ENCODE peak calls at places on chromosomes 13 and 19, in six cellular contexts. H is activated B cell treated with CpG ODN at 0.5 μM for 24 hours, D is body of pancreas, U is cardiac muscle cell, Q is GM13977, Y is AG10803. A is an unnamed sample.

GRCh38 chr13:99501952-99502310 is 659 bp downstream of the TM9SF2 start:
- DNase-seq in Y (peak), U (peak), D (peak), H (no peak), Q (no peak), A (no peak)

GRCh38 chr19:1168877-1169791 is 4.9 kb downstream of the SBNO2 start:
- DNase-seq in D (peak), Q (no peak), H (no peak), Y (peak), U (peak), A (no peak)

GRCh38 chr19:1057185-1057857 is 9.6 kb upstream of the ARHGAP45 start:
- DNase-seq in U (peak), Y (peak), Q (no peak), D (no peak), H (no peak), A (no peak)

GRCh38 chr19:42421101-42421500 is 6.1 kb downstream of the LIPE start:
- DNase-seq in Y (no peak), Q (no peak), D (peak), U (no peak), H (no peak), A (no peak)

GRCh38 chr19:43584484-43584883 is 8.9 kb downstream of the PINLYP start:
- DNase-seq in Q (no peak), H (no peak), D (no peak), Y (no peak), U (no peak), A (no peak)

GRCh38 chr13:100075700-100076587 is 12.9 kb upstream of the PCCA start:
- DNase-seq in U (no peak), H (no peak), Q (no peak), Y (no peak), D (no peak), A (no peak)

GRCh38 chr13:102724923-102725322 is 30.1 kb upstream of the METTL21C start:
- DNase-seq in U (peak), D (no peak), Y (peak), H (no peak), Q (no peak), A (no peak)

GRCh38 chr19:42253245-42254082 is 1.5 kb downstream of the ERF start:
- DNase-seq in D (peak), Q (peak), Y (peak), H (peak), U (peak), A (peak)

GRCh38 chr19:2461751-2462634 is 5.2 kb upstream of the LMNB2 start:
- DNase-seq in H (peak), Q (peak), D (peak), U (peak), Y (peak), A (peak)

GRCh38 chr13:89982406-89983085 is 1364.9 kb upstream of the MIR17HG start:
- DNase-seq in Y (peak), Q (no peak), U (peak), D (no peak), H (no peak), A (no peak)

GRCh38 chr13:83449666-83450395 is 432.4 kb downstream of the SLITRK1 start:
- DNase-seq in D (no peak), U (peak), H (no peak), Q (no peak), Y (peak), A (no peak)

GRCh38 chr13:51317262-51317661 is 22.2 kb upstream of the SERPINE3 start:
- DNase-seq in H (no peak), D (no peak), U (no peak), Q (no peak), Y (peak), A (no peak)

GRCh38 chr13:44109986-44110640 is 230.4 kb downstream of the LACC1 start:
- DNase-seq in H (no peak), U (no peak), Y (no peak), D (no peak), Q (no peak), A (no peak)

GRCh38 chr19:6092329-6093286 is 17.7 kb downstream of the RFX2 start:
- DNase-seq in U (peak), Y (peak), Q (no peak), D (peak), H (no peak), A (no peak)

GRCh38 chr13:99124695-99125334 is 75.8 kb upstream of the UBAC2 start:
- DNase-seq in Y (peak), D (no peak), Q (peak), H (no peak), U (peak), A (peak)

GRCh38 chr13:95676100-95676774 is 702 bp upstream of the DNAJC3 start:
- DNase-seq in H (no peak), D (peak), Y (peak), U (peak), Q (no peak), A (no peak)

GRCh38 chr13:80339578-80339840 is 1.4 kb downstream of the SPRY2 start:
- DNase-seq in H (no peak), Q (no peak), Y (no peak), U (no peak), D (no peak), A (no peak)

GRCh38 chr13:91045351-91046034 is 302.0 kb upstream of the MIR17HG start:
- DNase-seq in Q (peak), H (no peak), D (no peak), Y (no peak), U (peak), A (peak)

GRCh38 chr19:4910594-4911273 is 1.4 kb downstream of the UHRF1 start:
- DNase-seq in H (no peak), D (no peak), Q (no peak), U (peak), Y (peak), A (no peak)

GRCh38 chr13:102726430-102726829 is 31.6 kb upstream of the METTL21C start:
- DNase-seq in Q (no peak), Y (no peak), H (no peak), U (no peak), D (no peak), A (no peak)

GRCh38 chr13:97226788-97227627 is 4.9 kb downstream of the MBNL2 start:
- DNase-seq in Y (no peak), D (peak), H (no peak), Q (no peak), U (peak), A (peak)

GRCh38 chr13:51999525-51999924 is 11.7 kb downstream of the ATP7B start:
- DNase-seq in U (peak), Q (no peak), H (no peak), D (peak), Y (peak), A (no peak)

GRCh38 chr13:43289458-43290255 is 266.3 kb downstream of the DNAJC15 start:
- DNase-seq in Y (peak), Q (no peak), D (no peak), H (no peak), U (no peak), A (no peak)

GRCh38 chr13:111114362-111115050 is 604 bp upstream of the ARHGEF7 start:
- DNase-seq in D (peak), Y (peak), H (no peak), Q (peak), U (peak), A (peak)

GRCh38 chr13:33536639-33537425 is 251.3 kb upstream of the STARD13 start:
- DNase-seq in Y (peak), H (no peak), U (no peak), D (no peak), Q (no peak), A (no peak)

GRCh38 chr13:54934121-54934520 is 1905.5 kb downstream of the OLFM4 start:
- DNase-seq in D (no peak), H (no peak), Y (no peak), Q (no peak), U (no peak), A (no peak)

GRCh38 chr13:101698400-101698799 is 245.9 kb downstream of the ITGBL1 start:
- DNase-seq in U (no peak), H (no peak), Q (no peak), Y (peak), D (no peak), A (no peak)

GRCh38 chr19:40687525-40688016 is 2.9 kb downstream of the NUMBL start:
- DNase-seq in Q (no peak), U (peak), H (peak), Y (peak), D (peak), A (peak)

GRCh38 chr13:111506131-111506530 is 185.7 kb downstream of the TEX29 start:
- DNase-seq in D (no peak), U (no peak), Y (no peak), Q (no peak), H (no peak), A (no peak)

GRCh38 chr13:77891486-77891885 is 27.1 kb downstream of the EDNRB start:
- DNase-seq in Y (no peak), U (no peak), H (no peak), D (no peak), Q (no peak), A (no peak)

GRCh38 chr19:33472696-33473624 is 48.6 kb downstream of the PEPD start:
- DNase-seq in D (no peak), U (peak), H (no peak), Y (peak), Q (no peak), A (no peak)

GRCh38 chr13:102799544-102800144 is 725 bp downstream of the BIVM start:
- DNase-seq in D (peak), U (no peak), Q (peak), Y (peak), H (peak), A (peak)

GRCh38 chr13:39913928-39914327 is 258.5 kb downstream of the COG6 start:
- DNase-seq in H (no peak), U (peak), D (no peak), Q (no peak), Y (peak), A (no peak)

GRCh38 chr13:90205911-90206310 is 1141.6 kb upstream of the MIR17HG start:
- DNase-seq in Q (no peak), Y (no peak), U (no peak), H (no peak), D (no peak), A (no peak)

GRCh38 chr13:20721454-20722357 is 18.2 kb downstream of the IL17D start:
- DNase-seq in H (no peak), Q (no peak), D (peak), Y (peak), U (peak), A (no peak)

GRCh38 chr13:94431987-94432386 is 47.5 kb downstream of the DCT start:
- DNase-seq in D (no peak), Q (no peak), H (no peak), Y (no peak), U (no peak), A (no peak)

GRCh38 chr19:51712461-51713081 is 11.2 kb downstream of the HAS1 start:
- DNase-seq in D (peak), Q (peak), Y (peak), U (peak), H (no peak), A (no peak)

GRCh38 chr19:7373862-7374261 is 25.1 kb downstream of the ARHGEF18 start:
- DNase-seq in Y (no peak), Q (no peak), D (no peak), U (peak), H (no peak), A (no peak)

GRCh38 chr19:56066152-56067023 is 54.7 kb downstream of the ZNF787 start:
- DNase-seq in H (peak), Q (peak), Y (peak), D (peak), U (peak), A (peak)

GRCh38 chr19:56076413-56076998 is 44.6 kb downstream of the ZNF787 start:
- DNase-seq in D (peak), U (peak), Y (peak), H (peak), Q (peak), A (peak)

GRCh38 chr19:56069642-56070041 is 51.5 kb downstream of the ZNF787 start:
- DNase-seq in Y (no peak), Q (no peak), H (no peak), U (no peak), D (no peak), A (no peak)

DNA sequence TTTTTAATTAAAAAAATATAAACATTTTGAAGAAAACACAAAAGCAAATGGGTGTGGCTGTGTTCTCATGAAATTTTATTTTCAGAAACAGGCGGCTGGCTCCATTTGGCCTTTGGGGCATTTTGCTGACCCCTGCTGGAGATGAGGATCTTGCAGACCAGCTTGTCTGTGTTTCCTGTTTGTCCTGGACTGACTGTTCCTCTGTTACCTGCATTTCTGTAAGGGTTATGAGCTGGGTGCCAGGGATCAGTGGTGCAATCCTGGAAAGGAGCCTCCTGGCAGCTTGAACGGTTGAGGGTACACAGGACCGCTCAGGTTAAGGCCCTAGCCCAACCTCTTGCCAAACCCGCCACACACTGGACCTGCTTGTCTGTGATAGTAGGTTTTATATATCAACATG is 49.9 kb downstream of the ZNF787 start:
- DNase-seq in D (no peak), Q (no peak), Y (no peak), U (no peak), H (no peak), A (no peak)
- TF ChIP-seq CTCF in D (no peak), Q (peak), Y (peak), U (peak), H (no peak), A (peak)

DNA sequence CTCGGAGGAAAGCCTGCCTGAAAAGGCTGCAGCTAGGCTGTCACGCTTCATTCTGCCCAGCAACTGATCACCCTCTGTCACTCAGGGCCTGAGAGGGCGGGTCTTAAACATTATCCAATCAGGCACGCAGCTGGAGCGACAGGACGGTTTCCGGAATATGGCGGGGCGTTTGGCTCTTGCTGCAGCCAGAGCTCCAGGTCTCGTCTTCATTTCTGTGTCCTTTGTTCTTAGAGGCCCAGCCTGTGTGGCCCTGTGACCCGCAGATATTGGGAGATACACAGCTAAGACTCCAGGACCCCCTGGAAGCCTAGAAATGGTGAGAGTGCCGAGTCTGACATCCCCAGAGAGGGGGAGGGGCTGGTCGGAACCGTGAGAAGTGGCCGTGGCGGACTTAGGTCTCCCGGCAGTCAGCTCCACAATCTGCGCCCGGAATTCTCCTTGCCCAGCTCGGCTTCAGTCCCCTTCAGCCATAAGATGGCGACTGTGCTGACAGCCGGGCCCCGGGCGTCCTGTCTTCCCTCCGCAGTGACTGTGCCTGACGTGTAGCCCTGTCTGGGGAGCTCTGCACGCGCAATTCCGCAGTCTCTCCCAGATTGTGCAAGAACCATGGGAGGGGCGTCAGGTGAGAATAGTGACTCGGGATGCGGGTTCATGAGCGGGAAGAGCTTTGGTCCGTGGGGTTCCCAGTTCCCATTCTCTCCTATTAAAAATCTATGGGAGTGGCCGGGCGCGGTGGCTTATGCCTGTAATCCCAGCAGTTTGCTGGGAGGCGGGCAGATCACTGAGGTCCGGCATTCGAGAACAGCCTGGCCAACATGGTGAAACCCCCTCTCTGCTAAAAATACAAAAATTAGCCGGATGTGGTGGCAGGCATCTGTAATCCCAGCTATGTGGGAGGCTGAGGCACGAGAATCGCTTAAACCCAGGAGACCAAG is at the start of gene ZNF429:
- DNase-seq in D (peak), H (peak), U (peak), Y (peak), Q (peak), A (peak)
- TF ChIP-seq CTCF in D (no peak), H (no peak), U (no peak), Y (peak), Q (peak), A (no peak)

DNA sequence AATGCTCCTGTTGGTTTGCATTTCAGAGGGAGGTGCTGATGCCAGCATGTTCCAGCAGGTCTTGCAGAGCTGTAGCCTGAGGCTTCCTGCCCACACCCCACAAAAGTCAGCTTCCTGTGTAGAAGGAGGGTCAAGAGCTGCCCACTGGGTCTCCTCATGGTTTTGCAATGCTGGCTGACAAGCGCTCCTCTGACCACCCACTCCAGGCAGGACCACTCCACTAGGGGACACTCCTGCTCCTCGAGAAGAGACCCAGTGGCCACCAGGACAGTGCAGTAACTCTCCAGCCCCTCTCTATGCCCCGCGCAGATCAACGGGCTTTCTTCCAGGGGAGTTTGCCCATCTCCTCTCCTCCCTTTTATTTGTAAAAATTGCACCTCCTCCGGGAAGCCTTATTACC is 72.9 kb upstream of the UQCRFS1 start:
- DNase-seq in U (peak), D (no peak), H (no peak), Q (no peak), Y (no peak), A (no peak)
- TF ChIP-seq CTCF in U (peak), D (no peak), H (no peak), Q (no peak), Y (peak), A (no peak)

GRCh38 chr13:106589716-106590115 is 21.8 kb upstream of the ARGLU1 start:
- DNase-seq in Y (no peak), D (no peak), H (no peak), U (no peak), Q (no peak), A (no peak)
- TF ChIP-seq CTCF in Y (no peak), D (no peak), H (no peak), U (no peak), Q (no peak), A (no peak)

DNA sequence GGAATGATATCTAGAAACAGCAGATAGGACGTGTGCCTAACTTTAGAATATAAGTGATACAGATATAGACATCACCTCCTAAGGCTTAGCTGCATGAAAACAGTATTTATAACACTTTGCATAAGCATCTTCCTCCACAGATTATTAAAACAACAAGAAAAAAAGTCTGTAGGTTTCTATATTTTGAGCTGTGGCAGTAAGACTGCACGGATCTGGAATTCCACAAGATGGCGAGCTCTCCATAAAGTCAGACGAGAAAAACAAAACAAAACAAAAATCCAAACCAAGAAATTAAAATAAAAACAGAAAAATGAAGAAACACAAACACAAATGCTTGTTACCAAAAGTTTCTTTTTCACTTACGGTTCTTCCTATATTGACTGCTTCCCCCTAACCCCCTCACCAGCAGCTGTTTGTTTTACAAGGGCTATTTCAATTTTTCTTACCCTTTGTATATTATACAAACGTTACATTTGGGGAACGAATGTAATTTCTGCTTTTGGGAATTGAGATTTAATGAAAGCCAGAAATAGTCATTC is 285.8 kb downstream of the MYO16 start:
- DNase-seq in D (peak), H (no peak), Q (no peak), Y (peak), U (peak), A (no peak)
- TF ChIP-seq CTCF in D (peak), H (no peak), Q (peak), Y (peak), U (peak), A (peak)

GRCh38 chr13:30652746-30653145 is 35.0 kb downstream of the USPL1 start:
- DNase-seq in U (no peak), D (no peak), Y (peak), H (no peak), Q (no peak), A (no peak)
- TF ChIP-seq CTCF in U (no peak), D (no peak), Y (no peak), H (no peak), Q (no peak), A (no peak)